ENCODE peak calls at places on chromosomes 16 and 17, in seven cellular contexts. One of them, this sample, is unnamed.
A peak's percentile ranks its signal among the peaks of the same experiment; 100 is the strongest.

GRCh38 chr16:20300312-20301097 is 26.8 kb downstream of the GP2 start:
- DNase-seq in amygdala: peak; percentile 41
- DNase-seq in SJSA1: peak; percentile 24
- DNase-seq in HTR-8/SVneo: peak; percentile 42
- DNase-seq in GM18507: peak; percentile 30
- DNase-seq in left ventricle myocardium inferior: peak; percentile 18
- DNase-seq in effector CD4-positive, alpha-beta T cell: no peak
- DNase-seq in this sample: peak; percentile 44

GRCh38 chr17:80123791-80124190 is 22.4 kb downstream of the GAA start:
- DNase-seq in amygdala: no peak
- DNase-seq in SJSA1: no peak
- DNase-seq in HTR-8/SVneo: no peak
- DNase-seq in GM18507: no peak
- DNase-seq in left ventricle myocardium inferior: no peak
- DNase-seq in effector CD4-positive, alpha-beta T cell: no peak
- DNase-seq in this sample: peak; percentile 56

GRCh38 chr16:67451704-67452435 is 20.9 kb downstream of the HSD11B2 start:
- DNase-seq in amygdala: no peak
- DNase-seq in SJSA1: no peak
- DNase-seq in HTR-8/SVneo: no peak
- DNase-seq in GM18507: no peak
- DNase-seq in left ventricle myocardium inferior: peak; percentile 36
- DNase-seq in effector CD4-positive, alpha-beta T cell: no peak
- DNase-seq in this sample: no peak

GRCh38 chr17:57264776-57265175 is 8.5 kb downstream of the MSI2 start:
- DNase-seq in amygdala: no peak
- DNase-seq in SJSA1: no peak
- DNase-seq in HTR-8/SVneo: no peak
- DNase-seq in GM18507: no peak
- DNase-seq in left ventricle myocardium inferior: no peak
- DNase-seq in effector CD4-positive, alpha-beta T cell: no peak
- DNase-seq in this sample: no peak

GRCh38 chr16:30567160-30567990 is 4.1 kb downstream of the ZNF688 start:
- DNase-seq in amygdala: no peak
- DNase-seq in SJSA1: no peak
- DNase-seq in HTR-8/SVneo: no peak
- DNase-seq in GM18507: no peak
- DNase-seq in left ventricle myocardium inferior: no peak
- DNase-seq in effector CD4-positive, alpha-beta T cell: peak; percentile 51
- DNase-seq in this sample: no peak

GRCh38 chr17:3981455-3981854 is 17.2 kb upstream of the ATP2A3 start:
- DNase-seq in amygdala: no peak
- DNase-seq in SJSA1: no peak
- DNase-seq in HTR-8/SVneo: no peak
- DNase-seq in GM18507: no peak
- DNase-seq in left ventricle myocardium inferior: no peak
- DNase-seq in effector CD4-positive, alpha-beta T cell: no peak
- DNase-seq in this sample: no peak

GRCh38 chr16:89161763-89162162 is 9.8 kb upstream of the CDH15 start:
- DNase-seq in amygdala: no peak
- DNase-seq in SJSA1: no peak
- DNase-seq in HTR-8/SVneo: no peak
- DNase-seq in GM18507: no peak
- DNase-seq in left ventricle myocardium inferior: no peak
- DNase-seq in effector CD4-positive, alpha-beta T cell: no peak
- DNase-seq in this sample: no peak

GRCh38 chr17:36859701-36860100 is 77.6 kb upstream of the LHX1 start:
- DNase-seq in amygdala: no peak
- DNase-seq in SJSA1: no peak
- DNase-seq in HTR-8/SVneo: no peak
- DNase-seq in GM18507: no peak
- DNase-seq in left ventricle myocardium inferior: no peak
- DNase-seq in effector CD4-positive, alpha-beta T cell: no peak
- DNase-seq in this sample: peak; percentile 7

GRCh38 chr16:15548482-15548891 is 94.5 kb downstream of the MARF1 start:
- DNase-seq in amygdala: no peak
- DNase-seq in SJSA1: no peak
- DNase-seq in HTR-8/SVneo: no peak
- DNase-seq in GM18507: no peak
- DNase-seq in left ventricle myocardium inferior: no peak
- DNase-seq in effector CD4-positive, alpha-beta T cell: no peak
- DNase-seq in this sample: no peak

GRCh38 chr16:78196527-78196926 is 97.1 kb downstream of the WWOX start:
- DNase-seq in amygdala: no peak
- DNase-seq in SJSA1: no peak
- DNase-seq in HTR-8/SVneo: no peak
- DNase-seq in GM18507: no peak
- DNase-seq in left ventricle myocardium inferior: no peak
- DNase-seq in effector CD4-positive, alpha-beta T cell: no peak
- DNase-seq in this sample: no peak

GRCh38 chr16:17433577-17433960 is 37.2 kb downstream of the XYLT1 start:
- DNase-seq in amygdala: no peak
- DNase-seq in SJSA1: no peak
- DNase-seq in HTR-8/SVneo: no peak
- DNase-seq in GM18507: no peak
- DNase-seq in left ventricle myocardium inferior: no peak
- DNase-seq in effector CD4-positive, alpha-beta T cell: no peak
- DNase-seq in this sample: no peak

GRCh38 chr16:21685034-21685455 is 21.3 kb downstream of the OTOA start:
- DNase-seq in amygdala: no peak
- DNase-seq in SJSA1: no peak
- DNase-seq in HTR-8/SVneo: peak; percentile 25
- DNase-seq in GM18507: no peak
- DNase-seq in left ventricle myocardium inferior: no peak
- DNase-seq in effector CD4-positive, alpha-beta T cell: no peak
- DNase-seq in this sample: no peak

GRCh38 chr17:40354191-40355122 is 10.1 kb downstream of the GJD3 start:
- DNase-seq in amygdala: no peak
- DNase-seq in SJSA1: no peak
- DNase-seq in HTR-8/SVneo: no peak
- DNase-seq in GM18507: no peak
- DNase-seq in left ventricle myocardium inferior: no peak
- DNase-seq in effector CD4-positive, alpha-beta T cell: no peak
- DNase-seq in this sample: no peak

GRCh38 chr17:58196610-58197009 is 4.1 kb downstream of the EPX start:
- DNase-seq in amygdala: no peak
- DNase-seq in SJSA1: no peak
- DNase-seq in HTR-8/SVneo: no peak
- DNase-seq in GM18507: no peak
- DNase-seq in left ventricle myocardium inferior: no peak
- DNase-seq in effector CD4-positive, alpha-beta T cell: no peak
- DNase-seq in this sample: no peak

GRCh38 chr16:65117701-65118448 is 4.0 kb downstream of the CDH11 start:
- DNase-seq in amygdala: peak; percentile 88
- DNase-seq in SJSA1: peak; percentile 76
- DNase-seq in HTR-8/SVneo: peak; percentile 17
- DNase-seq in GM18507: peak; percentile 2
- DNase-seq in left ventricle myocardium inferior: peak; percentile 49
- DNase-seq in effector CD4-positive, alpha-beta T cell: no peak
- DNase-seq in this sample: peak; percentile 87

This sample was measured in LHCN-M2.